ENCODE peak calls at places on chromosome 19, in ten cellular contexts. X is ascending aorta; V is nucleus accumbens; S is kidney tubule cell; T is NCI-H446 treated with DMSO at 0.1 percent for 48 hours; I is colonic mucosa; R is activated T-cell treated with anti-CD3 and anti-CD28 coated beads, Interleukin-2, amount 50 U/mL, for 72 hours; Z is SK-N-MC; Q is kidney; Y is left cardiac atrium. A is an unnamed sample.

GRCh38 chr19:42683917-42684513 is 56.3 kb downstream of the PSG3 start:
- DNase-seq in X (no peak), V (no peak), S (peak), T (no peak), I (no peak), R (peak), Z (no peak), Q (no peak), Y (no peak), A (no peak)

GRCh38 chr19:12939292-12939606 is 840 bp downstream of the CALR start:
- DNase-seq in X (no peak), V (no peak), S (peak), T (no peak), I (no peak), R (peak), Z (no peak), Q (peak), Y (no peak), A (peak)

GRCh38 chr19:16628984-16629691 is 1.1 kb upstream of the MED26 start:
- DNase-seq in X (no peak), V (no peak), S (no peak), T (no peak), I (peak), R (no peak), Z (peak), Q (no peak), Y (peak), A (peak)

GRCh38 chr19:50046649-50047503 is 21.1 kb downstream of the ZNF473 start:
- DNase-seq in X (no peak), V (peak), S (peak), T (no peak), I (peak), R (peak), Z (no peak), Q (no peak), Y (peak), A (no peak)

GRCh38 chr19:4713384-4713951 is 10.2 kb downstream of the DPP9 start:
- DNase-seq in X (peak), V (no peak), S (peak), T (no peak), I (peak), R (no peak), Z (no peak), Q (peak), Y (peak), A (no peak)

GRCh38 chr19:35248310-35249145 is at the start of gene LSR:
- DNase-seq in X (no peak), V (no peak), S (peak), T (no peak), I (peak), R (peak), Z (no peak), Q (peak), Y (peak), A (peak)

GRCh38 chr19:45442927-45443461 is 19.3 kb upstream of the ERCC1 start:
- DNase-seq in X (peak), V (no peak), S (peak), T (no peak), I (peak), R (no peak), Z (no peak), Q (no peak), Y (peak), A (peak)

GRCh38 chr19:46574533-46574932 is 26.6 kb upstream of the CALM3 start:
- DNase-seq in X (no peak), V (no peak), S (no peak), T (no peak), I (no peak), R (peak), Z (no peak), Q (no peak), Y (no peak), A (no peak)

GRCh38 chr19:1001538-1002166 is 1.4 kb downstream of the GRIN3B start:
- DNase-seq in X (no peak), V (no peak), S (peak), T (no peak), I (peak), R (peak), Z (no peak), Q (peak), Y (no peak), A (peak)

GRCh38 chr19:32526895-32527294 is 54.1 kb upstream of the PDCD5 start:
- DNase-seq in X (no peak), V (no peak), S (no peak), T (no peak), I (no peak), R (no peak), Z (no peak), Q (no peak), Y (no peak), A (no peak)

GRCh38 chr19:13102666-13103584 is at the start of gene LYL1:
- DNase-seq in X (no peak), V (no peak), S (no peak), T (no peak), I (peak), R (no peak), Z (no peak), Q (peak), Y (peak), A (peak)

GRCh38 chr19:5243878-5244277 is 96.7 kb downstream of the PTPRS start:
- DNase-seq in X (no peak), V (no peak), S (no peak), T (no peak), I (no peak), R (no peak), Z (no peak), Q (no peak), Y (no peak), A (no peak)

GRCh38 chr19:32817252-32817912 is 52.2 kb downstream of the SLC7A9 start:
- DNase-seq in X (no peak), V (no peak), S (no peak), T (no peak), I (no peak), R (no peak), Z (no peak), Q (no peak), Y (no peak), A (no peak)

GRCh38 chr19:48145596-48146254 is 24.4 kb downstream of the LIG1 start:
- DNase-seq in X (no peak), V (no peak), S (no peak), T (no peak), I (no peak), R (no peak), Z (no peak), Q (peak), Y (no peak), A (no peak)

GRCh38 chr19:4130635-4131438 is 6.9 kb upstream of the MAP2K2 start:
- DNase-seq in X (no peak), V (no peak), S (peak), T (no peak), I (no peak), R (no peak), Z (no peak), Q (no peak), Y (no peak), A (no peak)

GRCh38 chr19:11338569-11339253 is 746 bp downstream of the RAB3D start:
- DNase-seq in X (no peak), V (no peak), S (no peak), T (no peak), I (peak), R (no peak), Z (no peak), Q (peak), Y (no peak), A (no peak)

GRCh38 chr19:19538077-19538764 is at the start of gene CILP2:
- DNase-seq in X (no peak), V (no peak), S (no peak), T (no peak), I (peak), R (peak), Z (no peak), Q (peak), Y (peak), A (peak)

GRCh38 chr19:48638831-48639381 is 1.7 kb upstream of the DBP start:
- DNase-seq in X (no peak), V (no peak), S (no peak), T (no peak), I (peak), R (no peak), Z (no peak), Q (peak), Y (no peak), A (no peak)

GRCh38 chr19:53091413-53091812 is 11.8 kb downstream of the ZNF160 start:
- DNase-seq in X (no peak), V (no peak), S (no peak), T (no peak), I (no peak), R (no peak), Z (no peak), Q (no peak), Y (no peak), A (no peak)

GRCh38 chr19:40785526-40785925 is 7.5 kb downstream of the RAB4B start:
- DNase-seq in X (no peak), V (no peak), S (no peak), T (no peak), I (no peak), R (peak), Z (no peak), Q (no peak), Y (no peak), A (no peak)

GRCh38 chr19:13817018-13817614 is 21.9 kb downstream of the ZSWIM4 start:
- DNase-seq in X (no peak), V (no peak), S (no peak), T (no peak), I (peak), R (peak), Z (no peak), Q (no peak), Y (no peak), A (peak)

GRCh38 chr19:44777715-44778347 is at the start of gene CBLC:
- DNase-seq in X (no peak), V (no peak), S (peak), T (no peak), I (peak), R (no peak), Z (no peak), Q (peak), Y (no peak), A (no peak)

GRCh38 chr19:33505168-33505567 is 16.4 kb downstream of the PEPD start:
- DNase-seq in X (no peak), V (no peak), S (no peak), T (no peak), I (no peak), R (no peak), Z (no peak), Q (no peak), Y (no peak), A (no peak)

GRCh38 chr19:34104099-34104498 is 68.2 kb upstream of the LSM14A start:
- DNase-seq in X (no peak), V (no peak), S (no peak), T (no peak), I (no peak), R (no peak), Z (no peak), Q (no peak), Y (no peak), A (no peak)

GRCh38 chr19:13507053-13507611 is 853 bp upstream of the CACNA1A start:
- DNase-seq in X (no peak), V (no peak), S (no peak), T (no peak), I (no peak), R (no peak), Z (no peak), Q (no peak), Y (no peak), A (no peak)

GRCh38 chr19:15453091-15453498 is 3.3 kb upstream of the WIZ start:
- DNase-seq in X (no peak), V (no peak), S (no peak), T (no peak), I (no peak), R (no peak), Z (no peak), Q (peak), Y (no peak), A (no peak)

GRCh38 chr19:17409990-17410389 is 4.6 kb upstream of the BST2 start:
- DNase-seq in X (no peak), V (no peak), S (no peak), T (no peak), I (no peak), R (no peak), Z (no peak), Q (peak), Y (no peak), A (no peak)

GRCh38 chr19:10553943-10554381 is 10.3 kb downstream of the ATG4D start:
- DNase-seq in X (no peak), V (no peak), S (no peak), T (no peak), I (peak), R (peak), Z (no peak), Q (no peak), Y (no peak), A (peak)

GRCh38 chr19:10305139-10305806 is 4.3 kb downstream of the ZGLP1 start:
- DNase-seq in X (no peak), V (peak), S (no peak), T (no peak), I (no peak), R (no peak), Z (no peak), Q (no peak), Y (no peak), A (no peak)

GRCh38 chr19:40740747-40741146 is 9.5 kb downstream of the ACTMAP start:
- DNase-seq in X (no peak), V (peak), S (no peak), T (no peak), I (peak), R (no peak), Z (no peak), Q (no peak), Y (peak), A (no peak)

GRCh38 chr19:13376537-13376936 is 129.7 kb downstream of the CACNA1A start:
- DNase-seq in X (no peak), V (no peak), S (no peak), T (no peak), I (no peak), R (no peak), Z (no peak), Q (no peak), Y (no peak), A (no peak)

GRCh38 chr19:41144403-41144802 is 30.2 kb downstream of the CYP2F1 start:
- DNase-seq in X (no peak), V (peak), S (peak), T (peak), I (peak), R (peak), Z (peak), Q (no peak), Y (peak), A (peak)

GRCh38 chr19:3670796-3671679 is 29.2 kb downstream of the PIP5K1C start:
- DNase-seq in X (peak), V (no peak), S (no peak), T (no peak), I (peak), R (peak), Z (no peak), Q (peak), Y (peak), A (peak)